ENCODE peak calls at places on chromosome 14, in six cellular contexts. B, G, Q, I, S and Y are unnamed samples.

GRCh38 chr14:37232907-37233481 is 35.3 kb downstream of the MIPOL1 start:
- DNase-seq in Q (no peak), B (peak), G (peak), S (no peak), I (no peak), Y (no peak)

GRCh38 chr14:34049769-34050168 is 98.9 kb upstream of the EGLN3 start:
- DNase-seq in B (no peak), S (no peak), I (no peak), G (no peak), Q (no peak), Y (no peak)

GRCh38 chr14:24426912-24427536 is 2.4 kb downstream of the CBLN3 start:
- DNase-seq in S (no peak), B (no peak), Q (no peak), I (peak), G (no peak), Y (peak)

GRCh38 chr14:74548881-74549280 is 55.3 kb downstream of the ISCA2 start:
- DNase-seq in G (no peak), I (no peak), S (peak), Q (no peak), B (no peak), Y (no peak)

GRCh38 chr14:68939893-68940613 is 39.0 kb downstream of the ACTN1 start:
- DNase-seq in G (no peak), Q (peak), B (peak), I (no peak), S (peak), Y (peak)

GRCh38 chr14:100629098-100629497 is 41.9 kb upstream of the BEGAIN start:
- DNase-seq in G (no peak), I (no peak), B (no peak), Q (no peak), S (peak), Y (no peak)

GRCh38 chr14:33282811-33283210 is 344.1 kb downstream of the NPAS3 start:
- DNase-seq in G (no peak), S (no peak), B (no peak), Q (no peak), I (no peak), Y (no peak)

GRCh38 chr14:53881161-53881846 is 75.3 kb downstream of the BMP4 start:
- DNase-seq in G (no peak), B (peak), Q (no peak), S (no peak), I (no peak), Y (no peak)

GRCh38 chr14:53571990-53572389 is 384.6 kb downstream of the BMP4 start:
- DNase-seq in I (no peak), S (no peak), Q (no peak), B (no peak), G (no peak), Y (no peak)

GRCh38 chr14:91872011-91872476 is 4.7 kb upstream of the TC2N start:
- DNase-seq in G (no peak), B (no peak), I (no peak), Q (peak), S (no peak), Y (no peak)

GRCh38 chr14:77804592-77804991 is 4.7 kb downstream of the ADCK1 start:
- DNase-seq in B (no peak), I (no peak), Q (peak), S (no peak), G (no peak), Y (no peak)

GRCh38 chr14:38737657-38738056 is 365.4 kb downstream of the SEC23A start:
- DNase-seq in G (peak), S (peak), B (no peak), Q (no peak), I (no peak), Y (no peak)

GRCh38 chr14:58138065-58138718 is 13.8 kb downstream of the ARMH4 start:
- DNase-seq in G (no peak), I (no peak), Q (no peak), S (no peak), B (no peak), Y (no peak)

GRCh38 chr14:20580242-20580641 is 7.6 kb downstream of the RNASE11 start:
- DNase-seq in B (no peak), S (no peak), G (no peak), Q (no peak), I (no peak), Y (no peak)

GRCh38 chr14:104893435-104894207 is 28.6 kb downstream of the CEP170B start:
- DNase-seq in G (no peak), Q (no peak), I (peak), B (no peak), S (no peak), Y (peak)

GRCh38 chr14:54976316-54976715 is 50.6 kb downstream of the WDHD1 start:
- DNase-seq in B (peak), Q (no peak), G (no peak), I (no peak), S (no peak), Y (no peak)

GRCh38 chr14:99188721-99189120 is 83.3 kb downstream of the BCL11B start:
- DNase-seq in Q (peak), G (no peak), B (no peak), S (no peak), I (no peak), Y (no peak)

GRCh38 chr14:63460594-63461132 is 82.5 kb downstream of the PPP2R5E start:
- DNase-seq in I (no peak), B (no peak), S (no peak), G (no peak), Q (no peak), Y (no peak)

GRCh38 chr14:68279777-68280233 is 460.2 kb downstream of the RAD51B start:
- DNase-seq in I (no peak), B (no peak), G (no peak), Q (no peak), S (no peak), Y (no peak)

GRCh38 chr14:37172024-37172869 is at the start of gene SLC25A21:
- DNase-seq in S (peak), B (no peak), G (peak), I (peak), Q (peak), Y (peak)

GRCh38 chr14:33678012-33678411 is 272.9 kb downstream of the EGLN3 start:
- DNase-seq in S (no peak), I (no peak), B (no peak), Q (no peak), G (no peak), Y (no peak)

GRCh38 chr14:53954551-53955233 is 1.9 kb downstream of the BMP4 start:
- DNase-seq in I (peak), G (no peak), S (peak), B (no peak), Q (no peak), Y (peak)

GRCh38 chr14:23588884-23589598 is 10.5 kb upstream of the JPH4 start:
- DNase-seq in B (peak), S (peak), I (peak), Q (peak), G (peak), Y (peak)

GRCh38 chr14:55547650-55548315 is 32.2 kb upstream of the KTN1 start:
- DNase-seq in Q (no peak), B (no peak), I (no peak), G (no peak), S (no peak), Y (no peak)

DNA sequence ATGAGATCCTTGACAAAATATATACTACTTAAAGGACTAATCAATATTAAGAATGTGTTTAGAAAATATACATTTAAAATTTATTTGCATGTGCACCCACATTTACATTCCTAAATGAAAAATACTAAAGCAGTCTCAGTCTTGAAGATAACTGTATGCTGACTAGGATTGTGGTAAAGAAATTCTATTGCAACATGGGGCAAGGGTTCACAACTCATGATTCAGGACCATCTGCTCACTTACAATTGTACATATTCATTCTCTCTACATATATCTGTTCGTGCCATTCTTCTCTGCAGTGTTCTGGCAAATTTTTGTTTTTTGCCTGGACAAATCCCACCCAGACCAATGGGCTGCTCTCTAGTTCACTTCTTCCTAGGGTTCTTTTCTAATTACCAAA is 417.2 kb upstream of the NOVA1 start:
- DNase-seq in S (no peak), I (no peak), Q (no peak), G (no peak), B (no peak), Y (no peak)
- TF ChIP-seq CTCF in S (no peak), I (no peak), Q (no peak), G (no peak), B (no peak), Y (no peak)

GRCh38 chr14:61547186-61548121 is 147.9 kb upstream of the HIF1A start:
- DNase-seq in S (no peak), G (no peak), I (no peak), B (peak), Q (no peak), Y (no peak)
- TF ChIP-seq CTCF in S (no peak), G (no peak), I (no peak), B (no peak), Q (no peak), Y (no peak)

GRCh38 chr14:93033039-93033982 is 82.4 kb downstream of the ITPK1 start:
- DNase-seq in G (no peak), S (no peak), Q (peak), B (no peak), I (no peak), Y (no peak)

GRCh38 chr14:93035585-93035916 is 80.2 kb downstream of the ITPK1 start:
- DNase-seq in I (no peak), B (no peak), Q (no peak), G (no peak), S (no peak), Y (no peak)

GRCh38 chr14:93033983-93034670 is 81.6 kb downstream of the ITPK1 start:
- DNase-seq in G (no peak), Q (peak), S (no peak), B (no peak), I (no peak), Y (no peak)

GRCh38 chr14:93035917-93036651 is 79.6 kb downstream of the ITPK1 start:
- DNase-seq in G (peak), Q (no peak), I (peak), S (no peak), B (no peak), Y (no peak)

GRCh38 chr14:93034671-93034994 is 81.1 kb downstream of the ITPK1 start:
- DNase-seq in I (no peak), S (no peak), B (no peak), G (no peak), Q (no peak), Y (no peak)
- TF ChIP-seq CTCF in I (no peak), S (no peak), B (no peak), G (no peak), Q (peak), Y (no peak)

DNA sequence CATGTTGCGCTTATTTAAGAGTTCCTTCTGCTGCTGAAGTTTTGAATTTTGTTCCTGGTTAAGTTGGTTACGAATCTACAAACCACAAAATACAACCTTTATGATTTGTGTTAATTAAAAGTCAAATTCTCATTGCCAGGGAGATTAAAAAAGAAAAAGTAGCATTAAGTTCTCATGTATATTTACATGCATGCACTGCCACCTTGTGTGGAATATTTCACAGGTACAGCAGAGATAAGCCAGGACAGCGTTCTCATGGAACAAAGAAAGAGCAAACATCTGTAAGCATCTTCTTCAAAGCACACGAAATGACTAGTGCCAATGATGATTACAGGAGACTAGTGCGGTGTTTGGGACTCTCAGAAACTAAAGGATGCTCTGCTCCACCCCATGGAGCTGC is 34.2 kb downstream of the ZFYVE21 start:
- DNase-seq in S (no peak), B (no peak), Q (no peak), G (no peak), I (no peak), Y (no peak)
- TF ChIP-seq CTCF in S (no peak), B (no peak), Q (no peak), G (no peak), I (no peak), Y (no peak)

DNA sequence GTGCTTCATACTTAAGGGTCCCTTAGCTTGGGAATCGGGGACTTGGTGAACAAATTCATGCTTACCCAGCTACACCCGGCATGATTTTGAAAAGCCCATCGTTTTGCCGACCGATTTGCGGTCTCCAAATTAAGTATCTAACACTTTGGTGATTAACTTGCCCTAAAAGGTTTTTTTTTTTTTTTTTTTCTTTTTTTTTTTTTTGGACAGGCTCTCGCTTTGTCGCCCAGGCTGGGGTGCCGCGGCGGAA is 843 bp upstream of the HSP90AA1 start:
- DNase-seq in G (no peak), I (no peak), B (no peak), S (no peak), Q (no peak), Y (no peak)
- TF ChIP-seq CTCF in G (no peak), I (no peak), B (no peak), S (no peak), Q (no peak), Y (no peak)